ENCODE peak calls at places on chromosomes 13 and 19, in ten cellular contexts. A, G, V, E, R, F, T, W, L and D are unnamed samples.

GRCh38 chr13:48896312-48896711 is 79.4 kb upstream of the FNDC3A start:
- DNase-seq in A (no peak), G (no peak), V (no peak), E (no peak), R (no peak), F (no peak), T (no peak), W (peak; percentile 4), L (no peak), D (no peak)

GRCh38 chr13:41552031-41552430 is 94.7 kb downstream of the RGCC start:
- DNase-seq in A (no peak), G (no peak), V (no peak), E (no peak), R (no peak), F (no peak), T (no peak), W (no peak), L (no peak), D (no peak)

GRCh38 chr13:39847336-39847735 is 191.9 kb downstream of the COG6 start:
- DNase-seq in A (no peak), G (no peak), V (no peak), E (no peak), R (no peak), F (no peak), T (no peak), W (no peak), L (no peak), D (no peak)

GRCh38 chr13:73698859-73699258 is 435.3 kb downstream of the KLF12 start:
- DNase-seq in A (no peak), G (no peak), V (no peak), E (no peak), R (no peak), F (no peak), T (no peak), W (no peak), L (no peak), D (no peak)

GRCh38 chr13:73325351-73326214 is 266.8 kb downstream of the KLF5 start:
- DNase-seq in A (no peak), G (no peak), V (no peak), E (no peak), R (no peak), F (peak; percentile 42), T (no peak), W (peak; percentile 49), L (no peak), D (no peak)

GRCh38 chr19:52778811-52779210 is 7.8 kb downstream of the ZNF600 start:
- DNase-seq in A (no peak), G (no peak), V (no peak), E (no peak), R (no peak), F (no peak), T (no peak), W (no peak), L (no peak), D (no peak)

GRCh38 chr19:38684078-38684861 is 36.8 kb downstream of the ACTN4 start:
- DNase-seq in A (peak; percentile 80), G (peak; percentile 90), V (no peak), E (peak; percentile 93), R (peak; percentile 91), F (peak; percentile 87), T (no peak), W (peak; percentile 100), L (no peak), D (no peak)

GRCh38 chr19:48443262-48443661 is 2.5 kb upstream of the GRWD1 start:
- DNase-seq in A (no peak), G (no peak), V (no peak), E (no peak), R (no peak), F (no peak), T (no peak), W (no peak), L (no peak), D (no peak)

GRCh38 chr13:33380487-33381079 is 95.0 kb upstream of the STARD13 start:
- DNase-seq in A (no peak), G (no peak), V (no peak), E (no peak), R (no peak), F (no peak), T (no peak), W (no peak), L (no peak), D (no peak)

GRCh38 chr13:100129605-100130004 is 40.7 kb downstream of the PCCA start:
- DNase-seq in A (no peak), G (no peak), V (peak; percentile 7), E (no peak), R (no peak), F (no peak), T (no peak), W (no peak), L (no peak), D (no peak)

GRCh38 chr19:4977299-4978174 is 8.6 kb downstream of the KDM4B start:
- DNase-seq in A (peak; percentile 75), G (peak; percentile 63), V (peak; percentile 31), E (no peak), R (peak; percentile 91), F (peak; percentile 37), T (no peak), W (no peak), L (no peak), D (no peak)

GRCh38 chr13:109366521-109366920 is 419.9 kb downstream of the IRS2 start:
- DNase-seq in A (no peak), G (no peak), V (no peak), E (no peak), R (no peak), F (no peak), T (no peak), W (no peak), L (no peak), D (no peak)

GRCh38 chr19:28500982-28501633 is 711.8 kb downstream of the UQCRFS1 start:
- DNase-seq in A (no peak), G (no peak), V (no peak), E (no peak), R (peak; percentile 34), F (no peak), T (no peak), W (no peak), L (no peak), D (no peak)

DNA sequence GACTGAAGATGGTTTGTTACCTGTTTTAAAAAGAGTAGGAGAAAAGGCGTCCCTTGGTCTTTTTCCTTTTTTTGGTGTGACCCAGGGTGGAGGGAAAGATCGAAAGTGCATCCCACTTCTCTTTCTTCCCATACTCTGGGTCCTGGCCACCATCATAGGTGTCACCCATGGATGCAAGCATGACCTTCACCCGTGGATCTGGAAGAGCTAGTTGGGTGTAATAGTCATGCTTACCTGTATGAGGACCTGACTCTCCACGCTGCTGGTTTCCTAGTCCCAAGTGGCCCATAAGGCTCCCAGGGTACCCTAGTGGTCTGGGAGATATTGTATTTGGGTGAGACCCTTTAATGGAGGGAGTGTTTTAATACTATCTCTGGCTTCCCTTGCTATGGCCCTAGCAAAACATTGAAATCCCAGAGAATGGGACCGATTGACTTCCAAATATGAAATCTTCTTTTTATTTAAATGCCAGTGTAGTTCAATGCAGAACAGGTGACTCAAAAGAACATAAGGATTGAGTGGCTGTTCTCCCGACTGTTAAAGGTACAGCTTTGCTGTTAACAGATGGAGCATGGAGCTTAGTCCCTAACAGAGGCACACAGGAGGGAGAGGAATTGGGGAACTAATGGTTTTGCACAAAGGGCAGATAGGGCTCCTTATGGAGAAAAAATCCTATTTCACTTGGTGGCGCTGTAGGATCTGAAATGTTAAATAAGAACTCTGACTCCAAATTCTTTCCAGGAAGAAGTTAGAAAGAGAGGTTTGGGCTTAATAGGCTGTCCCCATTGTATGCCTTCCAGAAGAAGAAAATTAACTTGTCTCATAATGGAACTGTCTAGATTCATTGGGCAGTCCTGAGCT is 7.0 kb upstream of the ZNF550 start:
- DNase-seq in A (no peak), G (no peak), V (no peak), E (peak; percentile 34), R (no peak), F (no peak), T (no peak), W (peak; percentile 60), L (no peak), D (no peak)
- H3K9me3 ChIP-seq in A (no peaks in the 10 kb centered on the region), G (no peaks in the 10 kb centered on the region), V (peaks cover 5% of the 10 kb centered on the region), E (peaks cover 50% of the 10 kb centered on the region), R (peaks cover 46% of the 10 kb centered on the region), F (peaks cover 83% of the 10 kb centered on the region), T (peaks cover 90% of the 10 kb centered on the region), W (peaks cover 98% of the 10 kb centered on the region), L (peaks cover 49% of the 10 kb centered on the region), D (peaks cover 10% of the 10 kb centered on the region)

GRCh38 chr19:18171605-18172327 is 1.8 kb upstream of the IFI30 start:
- DNase-seq in A (no peak), G (peak; percentile 68), V (no peak), E (no peak), R (no peak), F (no peak), T (no peak), W (no peak), L (no peak), D (no peak)
- TF ChIP-seq POLR2A in A (no peak), G (no peak), V (no peak), E (no peak), R (no peak), F (no peak), T (no peak), W (no peak), L (no peak), D (no peak)

GRCh38 chr19:15540435-15540834 is 32.1 kb downstream of the CYP4F22 start:
- DNase-seq in A (no peak), G (no peak), V (no peak), E (no peak), R (no peak), F (no peak), T (no peak), W (no peak), L (no peak), D (no peak)
- TF ChIP-seq CTCF in A (no peak), G (no peak), V (no peak), E (no peak), R (no peak), F (no peak), T (no peak), W (no peak), L (no peak), D (no peak)

GRCh38 chr19:15640904-15641597 is 354 bp downstream of the CYP4F3 start:
- DNase-seq in A (no peak), G (no peak), V (no peak), E (no peak), R (no peak), F (peak; percentile 48), T (no peak), W (peak; percentile 76), L (no peak), D (no peak)

GRCh38 chr19:15643387-15643786 is 2.7 kb downstream of the CYP4F3 start:
- DNase-seq in A (no peak), G (no peak), V (no peak), E (no peak), R (no peak), F (no peak), T (no peak), W (no peak), L (no peak), D (no peak)

GRCh38 chr19:15641901-15642491 is 1.3 kb downstream of the CYP4F3 start:
- DNase-seq in A (no peak), G (no peak), V (no peak), E (no peak), R (no peak), F (no peak), T (no peak), W (no peak), L (no peak), D (peak; percentile 7)

GRCh38 chr19:15642807-15643206 is 2.1 kb downstream of the CYP4F3 start:
- DNase-seq in A (no peak), G (no peak), V (no peak), E (no peak), R (no peak), F (no peak), T (no peak), W (no peak), L (no peak), D (no peak)

GRCh38 chr19:15640294-15640903 is at the start of gene CYP4F3:
- DNase-seq in A (peak; percentile 52), G (peak; percentile 31), V (peak; percentile 46), E (peak; percentile 80), R (no peak), F (peak; percentile 96), T (no peak), W (peak; percentile 96), L (peak; percentile 55), D (no peak)
- H3K9me3 ChIP-seq in A (no peaks in the 10 kb centered on the region), G (no peaks in the 10 kb centered on the region), V (no peaks in the 10 kb centered on the region), E (no peaks in the 10 kb centered on the region), R (no peaks in the 10 kb centered on the region), F (no peaks in the 10 kb centered on the region), T (peaks cover 85% of the 10 kb centered on the region), W (no peaks in the 10 kb centered on the region), L (no peaks in the 10 kb centered on the region), D (no peaks in the 10 kb centered on the region)